ENCODE peak calls at places on chromosomes 2 and 18, in seven cellular contexts. K is psoas muscle, S is GM03348, Q is transverse colon, P is C1 segment of cervical spinal cord, M is AG04450, B is RPMI7951. J is an unnamed sample.

GRCh38 chr18:7303751-7304370 is 73.0 kb downstream of the LRRC30 start:
- DNase-seq in K (no peak), S (no peak), Q (no peak), P (no peak), M (no peak), B (no peak), J (no peak)

GRCh38 chr2:3584608-3585007 is 9.5 kb downstream of the RPS7 start:
- DNase-seq in K (no peak), S (no peak), Q (no peak), P (no peak), M (no peak), B (no peak), J (no peak)

GRCh38 chr18:8238507-8238906 is 370.7 kb upstream of the RAB12 start:
- DNase-seq in K (no peak), S (no peak), Q (no peak), P (no peak), M (no peak), B (no peak), J (no peak)

GRCh38 chr2:203786912-203787311 is 80.5 kb downstream of the CD28 start:
- DNase-seq in K (no peak), S (peak), Q (no peak), P (no peak), M (no peak), B (peak), J (no peak)

GRCh38 chr2:237227190-237227988 is 141.7 kb downstream of the COPS8 start:
- DNase-seq in K (no peak), S (peak), Q (no peak), P (no peak), M (peak), B (peak), J (no peak)

GRCh38 chr2:239942090-239942489 is 83.1 kb downstream of the NDUFA10 start:
- DNase-seq in K (peak), S (no peak), Q (no peak), P (no peak), M (no peak), B (no peak), J (no peak)

GRCh38 chr18:47915229-47915628 is 15.2 kb downstream of the SMAD2 start:
- DNase-seq in K (no peak), S (no peak), Q (no peak), P (no peak), M (no peak), B (no peak), J (no peak)

GRCh38 chr2:230821261-230821990 is 43.3 kb upstream of the ITM2C start:
- DNase-seq in K (no peak), S (no peak), Q (no peak), P (no peak), M (no peak), B (no peak), J (no peak)

GRCh38 chr2:240463866-240464481 is 28.5 kb downstream of the GPC1 start:
- DNase-seq in K (peak), S (no peak), Q (no peak), P (no peak), M (no peak), B (no peak), J (no peak)

GRCh38 chr2:65198737-65199136 is 28.9 kb upstream of the ACTR2 start:
- DNase-seq in K (peak), S (no peak), Q (no peak), P (peak), M (no peak), B (peak), J (no peak)

GRCh38 chr18:54149078-54149697 is 75.3 kb downstream of the MBD2 start:
- DNase-seq in K (no peak), S (peak), Q (no peak), P (no peak), M (peak), B (peak), J (no peak)

GRCh38 chr18:22879279-22879678 is 53.8 kb upstream of the RBBP8 start:
- DNase-seq in K (no peak), S (no peak), Q (no peak), P (no peak), M (no peak), B (no peak), J (no peak)

GRCh38 chr2:18860179-18860578 is 270.8 kb upstream of the NT5C1B start:
- DNase-seq in K (no peak), S (no peak), Q (no peak), P (no peak), M (no peak), B (no peak), J (no peak)

GRCh38 chr2:217798743-217799552 is 203.8 kb downstream of the TNS1 start:
- DNase-seq in K (no peak), S (no peak), Q (peak), P (peak), M (no peak), B (no peak), J (peak)

GRCh38 chr2:857081-857480 is 93.6 kb upstream of the SNTG2 start:
- DNase-seq in K (no peak), S (no peak), Q (no peak), P (no peak), M (no peak), B (no peak), J (no peak)

GRCh38 chr2:98907966-98908905 is 27.8 kb downstream of the CRACDL start:
- DNase-seq in K (no peak), S (no peak), Q (no peak), P (no peak), M (no peak), B (no peak), J (no peak)

GRCh38 chr2:156576005-156576404 is 139.8 kb downstream of the GPD2 start:
- DNase-seq in K (no peak), S (no peak), Q (no peak), P (no peak), M (no peak), B (no peak), J (no peak)

J was measured in amygdala.